ENCODE peak calls at places on chromosomes 6 and 20, in seven cellular contexts. One of them, this sample, is unnamed.

GRCh38 chr6:18507561-18507960 is 120.4 kb downstream of the RNF144B start:
- DNase-seq in CD4-positive, alpha-beta memory T cell: no peak
- DNase-seq in mesendoderm: no peak
- DNase-seq in upper lobe of right lung: no peak
- DNase-seq in lung: no peak
- DNase-seq in stomach: no peak
- DNase-seq in HCT116: no peak
- DNase-seq in this sample: no peak

GRCh38 chr6:14406616-14407343 is 289.2 kb downstream of the CD83 start:
- DNase-seq in CD4-positive, alpha-beta memory T cell: no peak
- DNase-seq in mesendoderm: no peak
- DNase-seq in upper lobe of right lung: no peak
- DNase-seq in lung: no peak
- DNase-seq in stomach: no peak
- DNase-seq in HCT116: no peak
- DNase-seq in this sample: no peak

GRCh38 chr6:82955841-82956240 is 109.8 kb downstream of the UBE3D start:
- DNase-seq in CD4-positive, alpha-beta memory T cell: no peak
- DNase-seq in mesendoderm: no peak
- DNase-seq in upper lobe of right lung: no peak
- DNase-seq in lung: no peak
- DNase-seq in stomach: no peak
- DNase-seq in HCT116: no peak
- DNase-seq in this sample: no peak

GRCh38 chr6:1524040-1524480 is 85.7 kb upstream of the FOXC1 start:
- DNase-seq in CD4-positive, alpha-beta memory T cell: peak
- DNase-seq in mesendoderm: peak
- DNase-seq in upper lobe of right lung: peak
- DNase-seq in lung: peak
- DNase-seq in stomach: peak
- DNase-seq in HCT116: peak
- DNase-seq in this sample: no peak

GRCh38 chr20:36128463-36129176 is 25.9 kb upstream of the EPB41L1 start:
- DNase-seq in CD4-positive, alpha-beta memory T cell: no peak
- DNase-seq in mesendoderm: peak
- DNase-seq in upper lobe of right lung: no peak
- DNase-seq in lung: no peak
- DNase-seq in stomach: no peak
- DNase-seq in HCT116: no peak
- DNase-seq in this sample: no peak

GRCh38 chr6:10521104-10521808 is at the start of gene GCNT2:
- DNase-seq in CD4-positive, alpha-beta memory T cell: no peak
- DNase-seq in mesendoderm: peak
- DNase-seq in upper lobe of right lung: no peak
- DNase-seq in lung: peak
- DNase-seq in stomach: peak
- DNase-seq in HCT116: no peak
- DNase-seq in this sample: peak

GRCh38 chr20:61877776-61878477 is 187.8 kb downstream of the TAF4 start:
- DNase-seq in CD4-positive, alpha-beta memory T cell: no peak
- DNase-seq in mesendoderm: no peak
- DNase-seq in upper lobe of right lung: no peak
- DNase-seq in lung: no peak
- DNase-seq in stomach: no peak
- DNase-seq in HCT116: no peak
- DNase-seq in this sample: no peak

GRCh38 chr20:689947-690346 is 14.3 kb upstream of the SCRT2 start:
- DNase-seq in CD4-positive, alpha-beta memory T cell: no peak
- DNase-seq in mesendoderm: no peak
- DNase-seq in upper lobe of right lung: no peak
- DNase-seq in lung: no peak
- DNase-seq in stomach: no peak
- DNase-seq in HCT116: no peak
- DNase-seq in this sample: no peak

GRCh38 chr20:40506567-40506966 is 182.5 kb downstream of the MAFB start:
- DNase-seq in CD4-positive, alpha-beta memory T cell: no peak
- DNase-seq in mesendoderm: peak
- DNase-seq in upper lobe of right lung: peak
- DNase-seq in lung: peak
- DNase-seq in stomach: peak
- DNase-seq in HCT116: peak
- DNase-seq in this sample: peak

GRCh38 chr6:142927904-142928303 is 17.1 kb downstream of the HIVEP2 start:
- DNase-seq in CD4-positive, alpha-beta memory T cell: peak
- DNase-seq in mesendoderm: no peak
- DNase-seq in upper lobe of right lung: no peak
- DNase-seq in lung: no peak
- DNase-seq in stomach: no peak
- DNase-seq in HCT116: no peak
- DNase-seq in this sample: no peak

GRCh38 chr20:64269604-64270411 is 14.3 kb downstream of the PCMTD2 start:
- DNase-seq in CD4-positive, alpha-beta memory T cell: no peak
- DNase-seq in mesendoderm: no peak
- DNase-seq in upper lobe of right lung: no peak
- DNase-seq in lung: no peak
- DNase-seq in stomach: no peak
- DNase-seq in HCT116: no peak
- DNase-seq in this sample: no peak

GRCh38 chr20:41769650-41770049 is 151.5 kb upstream of the CHD6 start:
- DNase-seq in CD4-positive, alpha-beta memory T cell: no peak
- DNase-seq in mesendoderm: peak
- DNase-seq in upper lobe of right lung: no peak
- DNase-seq in lung: no peak
- DNase-seq in stomach: no peak
- DNase-seq in HCT116: no peak
- DNase-seq in this sample: no peak

GRCh38 chr20:58870293-58871014 is 17.9 kb downstream of the GNAS start:
- DNase-seq in CD4-positive, alpha-beta memory T cell: no peak
- DNase-seq in mesendoderm: peak
- DNase-seq in upper lobe of right lung: peak
- DNase-seq in lung: peak
- DNase-seq in stomach: peak
- DNase-seq in HCT116: no peak
- DNase-seq in this sample: no peak

GRCh38 chr20:37999526-38000263 is 33.6 kb downstream of the TTI1 start:
- DNase-seq in CD4-positive, alpha-beta memory T cell: no peak
- DNase-seq in mesendoderm: no peak
- DNase-seq in upper lobe of right lung: no peak
- DNase-seq in lung: no peak
- DNase-seq in stomach: no peak
- DNase-seq in HCT116: no peak
- DNase-seq in this sample: no peak

GRCh38 chr20:35561268-35561667 is 19.4 kb downstream of the ERGIC3 start:
- DNase-seq in CD4-positive, alpha-beta memory T cell: no peak
- DNase-seq in mesendoderm: peak
- DNase-seq in upper lobe of right lung: peak
- DNase-seq in lung: peak
- DNase-seq in stomach: no peak
- DNase-seq in HCT116: no peak
- DNase-seq in this sample: no peak

GRCh38 chr20:5070081-5070480 is 49.7 kb downstream of the PCNA start:
- DNase-seq in CD4-positive, alpha-beta memory T cell: no peak
- DNase-seq in mesendoderm: no peak
- DNase-seq in upper lobe of right lung: no peak
- DNase-seq in lung: no peak
- DNase-seq in stomach: no peak
- DNase-seq in HCT116: no peak
- DNase-seq in this sample: no peak

GRCh38 chr6:109867970-109868358 is 110.1 kb upstream of the GPR6 start:
- DNase-seq in CD4-positive, alpha-beta memory T cell: no peak
- DNase-seq in mesendoderm: no peak
- DNase-seq in upper lobe of right lung: no peak
- DNase-seq in lung: no peak
- DNase-seq in stomach: no peak
- DNase-seq in HCT116: no peak
- DNase-seq in this sample: no peak

GRCh38 chr6:15519681-15520080 is 143.1 kb downstream of the DTNBP1 start:
- DNase-seq in CD4-positive, alpha-beta memory T cell: no peak
- DNase-seq in mesendoderm: no peak
- DNase-seq in upper lobe of right lung: peak
- DNase-seq in lung: no peak
- DNase-seq in stomach: no peak
- DNase-seq in HCT116: no peak
- DNase-seq in this sample: no peak

GRCh38 chr20:38800882-38801281 is 4.6 kb upstream of the PPP1R16B start:
- DNase-seq in CD4-positive, alpha-beta memory T cell: no peak
- DNase-seq in mesendoderm: no peak
- DNase-seq in upper lobe of right lung: no peak
- DNase-seq in lung: no peak
- DNase-seq in stomach: no peak
- DNase-seq in HCT116: no peak
- DNase-seq in this sample: no peak

DNA sequence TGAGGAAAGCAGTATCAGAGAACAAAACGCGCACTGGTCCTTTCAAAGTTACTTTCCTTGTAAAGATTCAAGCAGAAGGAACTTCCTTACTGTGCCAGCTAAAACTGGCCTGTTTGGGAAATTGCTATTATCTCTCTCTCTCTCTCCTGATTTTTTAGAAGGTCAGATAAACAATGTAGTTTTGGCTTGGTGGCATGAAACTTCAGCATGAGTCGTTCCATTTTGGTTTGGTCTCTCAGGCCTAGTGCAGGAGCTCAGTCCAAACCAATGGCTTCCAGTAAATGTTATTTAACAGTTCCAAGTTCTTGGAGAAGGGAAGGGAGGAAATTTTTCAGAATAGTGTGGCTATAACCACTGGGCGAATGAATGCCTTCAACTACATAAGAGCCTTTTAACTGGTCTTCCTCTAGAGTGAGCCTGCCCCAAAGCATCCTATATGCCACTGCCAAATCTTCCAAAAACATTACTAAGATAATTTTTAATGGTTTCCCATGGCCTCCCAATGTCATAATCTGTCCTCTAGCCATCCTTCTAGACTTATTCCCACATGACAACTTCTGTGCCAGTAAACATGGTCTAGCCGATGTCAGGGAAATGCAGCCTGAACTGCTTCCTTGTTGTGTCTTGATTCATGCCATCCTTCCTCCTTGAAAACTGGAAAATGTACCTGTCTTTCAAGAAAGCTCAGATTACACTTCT is 9.1 kb upstream of the SNX9 start:
- DNase-seq in CD4-positive, alpha-beta memory T cell: no peak
- DNase-seq in mesendoderm: no peak
- DNase-seq in upper lobe of right lung: no peak
- DNase-seq in lung: no peak
- DNase-seq in stomach: no peak
- DNase-seq in HCT116: no peak
- DNase-seq in this sample: no peak
- H3K27ac ChIP-seq in CD4-positive, alpha-beta memory T cell: no peak
- H3K27ac ChIP-seq in mesendoderm: no peak
- H3K27ac ChIP-seq in upper lobe of right lung: peak
- H3K27ac ChIP-seq in lung: peak
- H3K27ac ChIP-seq in stomach: no peak
- H3K27ac ChIP-seq in HCT116: no peak
- H3K27ac ChIP-seq in this sample: no peak

DNA sequence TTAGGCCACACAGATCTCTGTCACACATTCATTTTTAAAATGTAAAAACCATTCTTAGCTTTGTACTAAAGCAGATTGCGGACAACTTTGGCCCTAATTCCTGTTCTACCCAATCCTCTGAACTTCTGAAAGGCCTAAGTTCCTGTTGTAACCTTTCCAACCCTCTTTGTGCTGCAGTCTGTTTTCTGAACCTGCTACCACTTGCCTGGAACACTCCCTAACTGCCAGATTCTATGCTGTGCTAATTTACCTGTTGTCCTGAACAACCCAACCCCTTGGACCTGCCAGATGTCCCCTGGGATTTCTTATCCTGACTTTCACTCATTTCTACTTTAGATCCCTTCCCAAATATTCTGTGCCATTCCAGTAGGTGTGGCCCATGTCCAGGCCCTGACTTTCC is 398.7 kb downstream of the ZFAND3 start:
- DNase-seq in CD4-positive, alpha-beta memory T cell: no peak
- DNase-seq in mesendoderm: no peak
- DNase-seq in upper lobe of right lung: no peak
- DNase-seq in lung: no peak
- DNase-seq in stomach: no peak
- DNase-seq in HCT116: no peak
- DNase-seq in this sample: no peak
- H3K27ac ChIP-seq in CD4-positive, alpha-beta memory T cell: no peak
- H3K27ac ChIP-seq in mesendoderm: no peak
- H3K27ac ChIP-seq in upper lobe of right lung: no peak
- H3K27ac ChIP-seq in lung: no peak
- H3K27ac ChIP-seq in stomach: no peak
- H3K27ac ChIP-seq in HCT116: no peak
- H3K27ac ChIP-seq in this sample: no peak

GRCh38 chr6:150290429-150290828 is 78.4 kb upstream of the IYD start:
- DNase-seq in CD4-positive, alpha-beta memory T cell: no peak
- DNase-seq in mesendoderm: no peak
- DNase-seq in upper lobe of right lung: no peak
- DNase-seq in lung: no peak
- DNase-seq in stomach: no peak
- DNase-seq in HCT116: no peak
- DNase-seq in this sample: peak
- H3K27ac ChIP-seq in CD4-positive, alpha-beta memory T cell: no peak
- H3K27ac ChIP-seq in mesendoderm: no peak
- H3K27ac ChIP-seq in upper lobe of right lung: no peak
- H3K27ac ChIP-seq in lung: no peak
- H3K27ac ChIP-seq in stomach: no peak
- H3K27ac ChIP-seq in HCT116: no peak
- H3K27ac ChIP-seq in this sample: peak

GRCh38 chr6:106705156-106705555 is 75.8 kb downstream of the QRSL1 start:
- DNase-seq in CD4-positive, alpha-beta memory T cell: no peak
- DNase-seq in mesendoderm: no peak
- DNase-seq in upper lobe of right lung: no peak
- DNase-seq in lung: no peak
- DNase-seq in stomach: no peak
- DNase-seq in HCT116: no peak
- DNase-seq in this sample: no peak

GRCh38 chr6:106702451-106703110 is 73.2 kb downstream of the QRSL1 start:
- DNase-seq in CD4-positive, alpha-beta memory T cell: no peak
- DNase-seq in mesendoderm: no peak
- DNase-seq in upper lobe of right lung: no peak
- DNase-seq in lung: no peak
- DNase-seq in stomach: peak
- DNase-seq in HCT116: no peak
- DNase-seq in this sample: no peak

GRCh38 chr6:106702046-106702445 is 72.7 kb downstream of the QRSL1 start:
- DNase-seq in CD4-positive, alpha-beta memory T cell: no peak
- DNase-seq in mesendoderm: no peak
- DNase-seq in upper lobe of right lung: no peak
- DNase-seq in lung: no peak
- DNase-seq in stomach: no peak
- DNase-seq in HCT116: no peak
- DNase-seq in this sample: no peak

GRCh38 chr6:106704327-106704726 is 74.9 kb downstream of the QRSL1 start:
- DNase-seq in CD4-positive, alpha-beta memory T cell: no peak
- DNase-seq in mesendoderm: no peak
- DNase-seq in upper lobe of right lung: no peak
- DNase-seq in lung: no peak
- DNase-seq in stomach: no peak
- DNase-seq in HCT116: no peak
- DNase-seq in this sample: no peak

DNA sequence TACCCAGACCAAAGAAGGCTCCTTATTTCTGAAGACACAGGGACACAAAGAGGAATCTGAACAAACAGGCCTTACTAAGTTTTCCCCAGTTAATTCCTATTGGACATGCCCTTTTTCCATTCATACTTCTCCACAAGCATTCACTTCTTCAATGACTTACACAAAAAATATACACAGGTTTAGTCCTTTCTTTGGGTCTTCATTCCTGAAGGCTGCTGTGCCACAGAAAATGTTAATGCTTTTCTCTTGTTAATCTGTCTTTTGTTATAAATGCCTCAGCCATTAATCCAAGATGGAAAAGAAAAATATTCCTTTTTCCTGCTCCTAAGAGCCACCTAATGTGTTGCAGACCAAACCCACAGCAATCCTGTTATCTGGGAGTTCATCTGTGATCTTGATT is 71.2 kb downstream of the QRSL1 start:
- DNase-seq in CD4-positive, alpha-beta memory T cell: no peak
- DNase-seq in mesendoderm: no peak
- DNase-seq in upper lobe of right lung: no peak
- DNase-seq in lung: no peak
- DNase-seq in stomach: no peak
- DNase-seq in HCT116: no peak
- DNase-seq in this sample: no peak
- H3K27ac ChIP-seq in CD4-positive, alpha-beta memory T cell: no peak
- H3K27ac ChIP-seq in mesendoderm: no peak
- H3K27ac ChIP-seq in upper lobe of right lung: no peak
- H3K27ac ChIP-seq in lung: no peak
- H3K27ac ChIP-seq in stomach: no peak
- H3K27ac ChIP-seq in HCT116: no peak
- H3K27ac ChIP-seq in this sample: no peak